ENCODE peak calls at places on chromosomes 2 and 18, in six cellular contexts. One of them, this sample, is unnamed.

GRCh38 chr2:107730898-107731297 is 95.8 kb upstream of the RGPD4 start:
- DNase-seq in CD8-positive, alpha-beta memory T cell: no peak
- DNase-seq in endothelial cell of umbilical vein: no peak
- DNase-seq in astrocyte: peak; percentile 6
- DNase-seq in kidney: no peak
- DNase-seq in MM.1S: no peak
- DNase-seq in this sample: no peak

GRCh38 chr2:146916914-146917313 is 927.9 kb upstream of the ACVR2A start:
- DNase-seq in CD8-positive, alpha-beta memory T cell: no peak
- DNase-seq in endothelial cell of umbilical vein: no peak
- DNase-seq in astrocyte: no peak
- DNase-seq in kidney: no peak
- DNase-seq in MM.1S: no peak
- DNase-seq in this sample: no peak

GRCh38 chr2:101388232-101388631 is 929 bp upstream of the CREG2 start:
- DNase-seq in CD8-positive, alpha-beta memory T cell: no peak
- DNase-seq in endothelial cell of umbilical vein: no peak
- DNase-seq in astrocyte: peak; percentile 60
- DNase-seq in kidney: no peak
- DNase-seq in MM.1S: no peak
- DNase-seq in this sample: peak; percentile 43

GRCh38 chr18:55237665-55238064 is 278.4 kb upstream of the CCDC68 start:
- DNase-seq in CD8-positive, alpha-beta memory T cell: no peak
- DNase-seq in endothelial cell of umbilical vein: no peak
- DNase-seq in astrocyte: no peak
- DNase-seq in kidney: no peak
- DNase-seq in MM.1S: no peak
- DNase-seq in this sample: no peak

GRCh38 chr2:136424112-136424511 is 306.2 kb upstream of the CXCR4 start:
- DNase-seq in CD8-positive, alpha-beta memory T cell: peak; percentile 32
- DNase-seq in endothelial cell of umbilical vein: no peak
- DNase-seq in astrocyte: no peak
- DNase-seq in kidney: no peak
- DNase-seq in MM.1S: no peak
- DNase-seq in this sample: no peak

GRCh38 chr2:141741652-141742051 is 389.2 kb downstream of the LRP1B start:
- DNase-seq in CD8-positive, alpha-beta memory T cell: no peak
- DNase-seq in endothelial cell of umbilical vein: no peak
- DNase-seq in astrocyte: no peak
- DNase-seq in kidney: no peak
- DNase-seq in MM.1S: no peak
- DNase-seq in this sample: no peak

GRCh38 chr2:216294305-216294704 is 78.0 kb downstream of the MARCHF4 start:
- DNase-seq in CD8-positive, alpha-beta memory T cell: no peak
- DNase-seq in endothelial cell of umbilical vein: no peak
- DNase-seq in astrocyte: no peak
- DNase-seq in kidney: no peak
- DNase-seq in MM.1S: no peak
- DNase-seq in this sample: no peak

GRCh38 chr2:178819992-178820391 is 12.8 kb upstream of the TTN start:
- DNase-seq in CD8-positive, alpha-beta memory T cell: no peak
- DNase-seq in endothelial cell of umbilical vein: peak; percentile 63
- DNase-seq in astrocyte: peak; percentile 18
- DNase-seq in kidney: no peak
- DNase-seq in MM.1S: peak; percentile 94
- DNase-seq in this sample: peak; percentile 5

GRCh38 chr2:121764681-121765228 is 9.3 kb downstream of the TSN start:
- DNase-seq in CD8-positive, alpha-beta memory T cell: no peak
- DNase-seq in endothelial cell of umbilical vein: no peak
- DNase-seq in astrocyte: no peak
- DNase-seq in kidney: no peak
- DNase-seq in MM.1S: no peak
- DNase-seq in this sample: no peak

GRCh38 chr2:62177392-62178026 is 18.4 kb upstream of the B3GNT2 start:
- DNase-seq in CD8-positive, alpha-beta memory T cell: no peak
- DNase-seq in endothelial cell of umbilical vein: no peak
- DNase-seq in astrocyte: no peak
- DNase-seq in kidney: no peak
- DNase-seq in MM.1S: no peak
- DNase-seq in this sample: no peak
- H3K36me3 ChIP-seq in CD8-positive, alpha-beta memory T cell: no peaks in the 10 kb centered on the region
- H3K36me3 ChIP-seq in endothelial cell of umbilical vein: no peaks in the 10 kb centered on the region
- H3K36me3 ChIP-seq in astrocyte: no peaks in the 10 kb centered on the region
- H3K36me3 ChIP-seq in kidney: no peaks in the 10 kb centered on the region
- H3K36me3 ChIP-seq in MM.1S: no peaks in the 10 kb centered on the region
- H3K36me3 ChIP-seq in this sample: no peaks in the 10 kb centered on the region

DNA sequence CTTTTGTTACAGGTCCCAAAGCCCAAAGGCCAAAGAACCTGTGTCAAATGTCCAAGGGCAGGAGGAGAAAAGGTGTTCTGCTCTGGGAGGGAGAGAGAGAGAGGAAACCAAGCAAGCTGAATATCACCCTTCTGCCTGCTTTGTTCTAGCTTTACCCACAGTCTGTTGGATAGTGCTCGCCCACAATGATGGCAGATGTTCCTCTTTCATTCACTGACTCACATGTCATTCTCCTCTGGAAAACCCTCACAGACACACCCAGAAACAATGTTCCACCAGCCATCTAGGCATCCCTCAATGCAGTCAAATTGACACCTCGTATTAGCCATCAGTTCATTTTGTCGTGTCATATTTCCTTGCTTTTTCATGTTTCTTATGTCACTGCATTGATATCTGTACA is 150.3 kb downstream of the UBR3 start:
- DNase-seq in CD8-positive, alpha-beta memory T cell: no peak
- DNase-seq in endothelial cell of umbilical vein: no peak
- DNase-seq in astrocyte: no peak
- DNase-seq in kidney: no peak
- DNase-seq in MM.1S: no peak
- DNase-seq in this sample: no peak
- H3K27ac ChIP-seq in CD8-positive, alpha-beta memory T cell: no peak overlapping the region
- H3K27ac ChIP-seq in endothelial cell of umbilical vein: no peak overlapping the region
- H3K27ac ChIP-seq in astrocyte: no peak overlapping the region
- H3K27ac ChIP-seq in kidney: no peak overlapping the region
- H3K27ac ChIP-seq in MM.1S: no peak overlapping the region
- H3K27ac ChIP-seq in this sample: no peak overlapping the region

GRCh38 chr2:171483793-171484192 is 38.5 kb upstream of the CYBRD1 start:
- DNase-seq in CD8-positive, alpha-beta memory T cell: no peak
- DNase-seq in endothelial cell of umbilical vein: no peak
- DNase-seq in astrocyte: no peak
- DNase-seq in kidney: no peak
- DNase-seq in MM.1S: no peak
- DNase-seq in this sample: no peak
- H3K36me3 ChIP-seq in CD8-positive, alpha-beta memory T cell: no peaks in the 10 kb centered on the region
- H3K36me3 ChIP-seq in endothelial cell of umbilical vein: peaks cover 2% of the 10 kb centered on the region
- H3K36me3 ChIP-seq in astrocyte: peaks cover 4% of the 10 kb centered on the region
- H3K36me3 ChIP-seq in kidney: peaks cover 6% of the 10 kb centered on the region
- H3K36me3 ChIP-seq in MM.1S: no peaks in the 10 kb centered on the region
- H3K36me3 ChIP-seq in this sample: no peaks in the 10 kb centered on the region

GRCh38 chr2:211751853-211752252 is 786.7 kb downstream of the ERBB4 start:
- DNase-seq in CD8-positive, alpha-beta memory T cell: no peak
- DNase-seq in endothelial cell of umbilical vein: peak; percentile 48
- DNase-seq in astrocyte: no peak
- DNase-seq in kidney: no peak
- DNase-seq in MM.1S: no peak
- DNase-seq in this sample: no peak
- H3K27ac ChIP-seq in CD8-positive, alpha-beta memory T cell: no peak overlapping the region
- H3K27ac ChIP-seq in endothelial cell of umbilical vein: no peak overlapping the region
- H3K27ac ChIP-seq in astrocyte: no peak overlapping the region
- H3K27ac ChIP-seq in kidney: no peak overlapping the region
- H3K27ac ChIP-seq in MM.1S: no peak overlapping the region
- H3K27ac ChIP-seq in this sample: no peak overlapping the region

GRCh38 chr2:230878599-230878965 is 13.8 kb downstream of the ITM2C start:
- DNase-seq in CD8-positive, alpha-beta memory T cell: no peak
- DNase-seq in endothelial cell of umbilical vein: no peak
- DNase-seq in astrocyte: no peak
- DNase-seq in kidney: peak; percentile 64
- DNase-seq in MM.1S: no peak
- DNase-seq in this sample: no peak

GRCh38 chr2:230879271-230879882 is 14.6 kb downstream of the ITM2C start:
- DNase-seq in CD8-positive, alpha-beta memory T cell: no peak
- DNase-seq in endothelial cell of umbilical vein: no peak
- DNase-seq in astrocyte: no peak
- DNase-seq in kidney: peak; percentile 84
- DNase-seq in MM.1S: no peak
- DNase-seq in this sample: no peak

GRCh38 chr2:230877737-230878598 is 13.2 kb downstream of the ITM2C start:
- DNase-seq in CD8-positive, alpha-beta memory T cell: peak; percentile 51
- DNase-seq in endothelial cell of umbilical vein: no peak
- DNase-seq in astrocyte: no peak
- DNase-seq in kidney: peak; percentile 59
- DNase-seq in MM.1S: no peak
- DNase-seq in this sample: no peak

GRCh38 chr2:230875347-230876315 is 10.9 kb downstream of the ITM2C start:
- DNase-seq in CD8-positive, alpha-beta memory T cell: no peak
- DNase-seq in endothelial cell of umbilical vein: no peak
- DNase-seq in astrocyte: no peak
- DNase-seq in kidney: no peak
- DNase-seq in MM.1S: no peak
- DNase-seq in this sample: no peak

DNA sequence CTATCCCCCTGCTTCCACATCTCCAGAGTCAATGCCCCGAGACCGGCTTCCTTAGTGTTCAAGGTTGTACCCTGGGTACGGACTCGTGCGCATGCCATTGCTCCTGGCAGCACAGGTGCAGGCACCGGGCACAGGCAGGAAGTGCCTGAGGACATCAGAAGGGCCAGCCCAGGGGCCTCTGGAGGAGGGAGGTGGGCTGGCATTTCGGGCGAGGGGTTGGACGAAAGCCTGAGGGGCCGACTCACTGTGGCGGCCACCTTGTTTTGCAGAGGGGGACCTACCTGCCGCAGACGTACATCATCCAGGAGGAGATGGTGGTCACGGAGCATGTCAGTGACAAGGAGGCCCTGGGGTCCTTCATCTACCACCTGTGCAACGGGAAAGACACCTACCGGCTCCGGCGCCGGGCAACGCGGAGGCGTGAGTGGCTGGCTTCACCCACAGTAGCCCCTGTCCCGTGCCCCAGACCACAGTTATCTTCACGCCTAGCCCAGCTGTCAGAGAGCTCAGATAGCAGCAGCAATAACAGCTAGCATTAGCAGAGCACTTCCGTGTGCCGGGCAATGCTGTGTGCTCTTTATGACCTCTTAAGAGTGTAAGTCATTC is 12.5 kb downstream of the ITM2C start:
- DNase-seq in CD8-positive, alpha-beta memory T cell: no peak
- DNase-seq in endothelial cell of umbilical vein: no peak
- DNase-seq in astrocyte: no peak
- DNase-seq in kidney: peak; percentile 70
- DNase-seq in MM.1S: no peak
- DNase-seq in this sample: no peak
- H3K36me3 ChIP-seq in CD8-positive, alpha-beta memory T cell: no peaks in the 10 kb centered on the region
- H3K36me3 ChIP-seq in endothelial cell of umbilical vein: no peaks in the 10 kb centered on the region
- H3K36me3 ChIP-seq in astrocyte: no peaks in the 10 kb centered on the region
- H3K36me3 ChIP-seq in kidney: no peaks in the 10 kb centered on the region
- H3K36me3 ChIP-seq in MM.1S: peaks cover 21% of the 10 kb centered on the region
- H3K36me3 ChIP-seq in this sample: peaks cover 15% of the 10 kb centered on the region

DNA sequence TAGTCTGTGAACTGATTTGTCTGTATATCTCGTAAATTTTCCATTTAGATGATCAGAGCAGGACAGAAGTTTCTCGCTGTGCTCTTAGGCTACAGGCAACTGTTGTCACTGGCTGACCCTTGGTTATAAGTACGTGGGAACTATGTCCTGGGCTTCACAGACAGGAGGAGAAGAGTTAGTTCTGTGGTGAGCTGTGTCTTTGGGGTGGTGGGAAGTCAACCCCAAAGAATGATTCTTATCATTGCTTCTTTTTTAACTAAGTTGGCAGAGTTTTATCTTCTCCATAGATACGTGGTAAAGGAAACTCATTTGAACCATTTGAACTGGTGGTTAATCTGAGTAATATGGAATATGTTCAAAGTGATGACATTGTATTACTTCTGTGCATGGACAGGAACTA is 230.6 kb upstream of the EPAS1 start:
- DNase-seq in CD8-positive, alpha-beta memory T cell: no peak
- DNase-seq in endothelial cell of umbilical vein: peak; percentile 47
- DNase-seq in astrocyte: peak; percentile 81
- DNase-seq in kidney: no peak
- DNase-seq in MM.1S: no peak
- DNase-seq in this sample: peak; percentile 91
- H3K27ac ChIP-seq in CD8-positive, alpha-beta memory T cell: no peak overlapping the region
- H3K27ac ChIP-seq in endothelial cell of umbilical vein: peak overlapping the region; percentile 95
- H3K27ac ChIP-seq in astrocyte: peak overlapping the region; percentile 46
- H3K27ac ChIP-seq in kidney: no peak overlapping the region
- H3K27ac ChIP-seq in MM.1S: no peak overlapping the region
- H3K27ac ChIP-seq in this sample: peak overlapping the region; percentile 96

GRCh38 chr2:240520974-240521350 is 36.8 kb downstream of the ANKMY1 start:
- DNase-seq in CD8-positive, alpha-beta memory T cell: no peak
- DNase-seq in endothelial cell of umbilical vein: no peak
- DNase-seq in astrocyte: no peak
- DNase-seq in kidney: no peak
- DNase-seq in MM.1S: no peak
- DNase-seq in this sample: no peak

GRCh38 chr2:240518981-240519380 is 38.8 kb downstream of the ANKMY1 start:
- DNase-seq in CD8-positive, alpha-beta memory T cell: no peak
- DNase-seq in endothelial cell of umbilical vein: no peak
- DNase-seq in astrocyte: no peak
- DNase-seq in kidney: no peak
- DNase-seq in MM.1S: no peak
- DNase-seq in this sample: no peak

GRCh38 chr2:240519396-240520142 is 38.2 kb downstream of the ANKMY1 start:
- DNase-seq in CD8-positive, alpha-beta memory T cell: no peak
- DNase-seq in endothelial cell of umbilical vein: no peak
- DNase-seq in astrocyte: peak; percentile 9
- DNase-seq in kidney: no peak
- DNase-seq in MM.1S: no peak
- DNase-seq in this sample: peak; percentile 29

GRCh38 chr2:240522406-240522805 is 35.4 kb downstream of the ANKMY1 start:
- DNase-seq in CD8-positive, alpha-beta memory T cell: no peak
- DNase-seq in endothelial cell of umbilical vein: no peak
- DNase-seq in astrocyte: no peak
- DNase-seq in kidney: no peak
- DNase-seq in MM.1S: no peak
- DNase-seq in this sample: no peak

GRCh38 chr2:240520143-240520973 is 37.4 kb downstream of the ANKMY1 start:
- DNase-seq in CD8-positive, alpha-beta memory T cell: no peak
- DNase-seq in endothelial cell of umbilical vein: no peak
- DNase-seq in astrocyte: no peak
- DNase-seq in kidney: no peak
- DNase-seq in MM.1S: no peak
- DNase-seq in this sample: no peak
- H3K36me3 ChIP-seq in CD8-positive, alpha-beta memory T cell: no peaks in the 10 kb centered on the region
- H3K36me3 ChIP-seq in endothelial cell of umbilical vein: no peaks in the 10 kb centered on the region
- H3K36me3 ChIP-seq in astrocyte: no peaks in the 10 kb centered on the region
- H3K36me3 ChIP-seq in kidney: no peaks in the 10 kb centered on the region
- H3K36me3 ChIP-seq in MM.1S: peaks cover 3% of the 10 kb centered on the region
- H3K36me3 ChIP-seq in this sample: no peaks in the 10 kb centered on the region

DNA sequence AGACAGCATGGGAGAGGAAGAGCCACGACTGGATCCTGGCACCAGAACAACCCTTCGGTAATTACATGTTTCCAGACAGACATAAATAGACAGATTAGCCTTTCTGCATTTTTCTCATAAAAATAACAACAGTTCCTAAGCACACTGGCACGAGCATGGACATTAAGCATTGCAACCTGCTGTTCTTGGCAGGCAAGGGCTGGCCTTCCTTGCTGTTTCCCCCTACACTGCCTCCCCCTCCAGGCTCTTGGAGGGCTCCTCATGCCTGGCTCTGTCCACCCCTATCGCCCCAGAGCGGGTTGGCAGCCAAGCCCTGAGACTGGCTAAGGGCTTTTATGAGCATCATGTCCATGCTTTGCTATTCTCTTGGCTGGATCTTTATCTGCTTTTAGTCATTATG is 89.6 kb downstream of the TTC32 start:
- DNase-seq in CD8-positive, alpha-beta memory T cell: no peak
- DNase-seq in endothelial cell of umbilical vein: no peak
- DNase-seq in astrocyte: no peak
- DNase-seq in kidney: no peak
- DNase-seq in MM.1S: no peak
- DNase-seq in this sample: no peak
- H3K27ac ChIP-seq in CD8-positive, alpha-beta memory T cell: no peak overlapping the region
- H3K27ac ChIP-seq in endothelial cell of umbilical vein: no peak overlapping the region
- H3K27ac ChIP-seq in astrocyte: no peak overlapping the region
- H3K27ac ChIP-seq in kidney: no peak overlapping the region
- H3K27ac ChIP-seq in MM.1S: no peak overlapping the region
- H3K27ac ChIP-seq in this sample: no peak overlapping the region

This sample was measured in brain microvascular endothelial cell.